ENCODE peak calls at places on chromosomes 2 and 18, in seven cellular contexts. One of them, this sample, is unnamed. For H3K4me1, the result is how much of the 10 kb centered on the place peaks cover.

GRCh38 chr18:53153281-53153680 is 813.3 kb downstream of the DCC start:
- DNase-seq in lower lobe of right lung: no peak
- DNase-seq in IMR-90: no peak
- DNase-seq in prostate gland: no peak
- DNase-seq in psoas muscle: no peak
- DNase-seq in stomach: no peak
- DNase-seq in HepG2: peak
- DNase-seq in this sample: peak

GRCh38 chr2:238643400-238643907 is 204.4 kb upstream of the TWIST2 start:
- DNase-seq in lower lobe of right lung: no peak
- DNase-seq in IMR-90: no peak
- DNase-seq in prostate gland: no peak
- DNase-seq in psoas muscle: no peak
- DNase-seq in stomach: no peak
- DNase-seq in HepG2: no peak
- DNase-seq in this sample: no peak

GRCh38 chr2:181805228-181806038 is 86.1 kb upstream of the ITPRID2 start:
- DNase-seq in lower lobe of right lung: no peak
- DNase-seq in IMR-90: peak
- DNase-seq in prostate gland: no peak
- DNase-seq in psoas muscle: no peak
- DNase-seq in stomach: no peak
- DNase-seq in HepG2: no peak
- DNase-seq in this sample: no peak

GRCh38 chr2:103153580-103153979 is 391.7 kb downstream of the TMEM182 start:
- DNase-seq in lower lobe of right lung: no peak
- DNase-seq in IMR-90: no peak
- DNase-seq in prostate gland: no peak
- DNase-seq in psoas muscle: no peak
- DNase-seq in stomach: no peak
- DNase-seq in HepG2: no peak
- DNase-seq in this sample: no peak

GRCh38 chr18:54829856-54830255 is 1.6 kb downstream of the RAB27B start:
- DNase-seq in lower lobe of right lung: no peak
- DNase-seq in IMR-90: no peak
- DNase-seq in prostate gland: peak
- DNase-seq in psoas muscle: no peak
- DNase-seq in stomach: no peak
- DNase-seq in HepG2: no peak
- DNase-seq in this sample: no peak

GRCh38 chr2:166494140-166494544 is at the start of gene SCN7A:
- DNase-seq in lower lobe of right lung: peak
- DNase-seq in IMR-90: peak
- DNase-seq in prostate gland: peak
- DNase-seq in psoas muscle: peak
- DNase-seq in stomach: no peak
- DNase-seq in HepG2: no peak
- DNase-seq in this sample: peak

GRCh38 chr2:151439127-151439526 is 29.4 kb downstream of the RIF1 start:
- DNase-seq in lower lobe of right lung: no peak
- DNase-seq in IMR-90: no peak
- DNase-seq in prostate gland: no peak
- DNase-seq in psoas muscle: no peak
- DNase-seq in stomach: no peak
- DNase-seq in HepG2: no peak
- DNase-seq in this sample: no peak

GRCh38 chr2:102112692-102113665 is 29.6 kb upstream of the IL1R1 start:
- DNase-seq in lower lobe of right lung: no peak
- DNase-seq in IMR-90: peak
- DNase-seq in prostate gland: no peak
- DNase-seq in psoas muscle: no peak
- DNase-seq in stomach: no peak
- DNase-seq in HepG2: no peak
- DNase-seq in this sample: no peak

GRCh38 chr2:192029089-192029488 is 165.6 kb downstream of the TMEFF2 start:
- DNase-seq in lower lobe of right lung: no peak
- DNase-seq in IMR-90: peak
- DNase-seq in prostate gland: no peak
- DNase-seq in psoas muscle: no peak
- DNase-seq in stomach: no peak
- DNase-seq in HepG2: no peak
- DNase-seq in this sample: peak

GRCh38 chr2:235347691-235348090 is 146.2 kb upstream of the AGAP1 start:
- DNase-seq in lower lobe of right lung: no peak
- DNase-seq in IMR-90: peak
- DNase-seq in prostate gland: no peak
- DNase-seq in psoas muscle: no peak
- DNase-seq in stomach: no peak
- DNase-seq in HepG2: no peak
- DNase-seq in this sample: peak

GRCh38 chr2:235909371-235909770 is 258.8 kb downstream of the GBX2 start:
- DNase-seq in lower lobe of right lung: no peak
- DNase-seq in IMR-90: no peak
- DNase-seq in prostate gland: no peak
- DNase-seq in psoas muscle: no peak
- DNase-seq in stomach: no peak
- DNase-seq in HepG2: no peak
- DNase-seq in this sample: no peak

GRCh38 chr18:11533942-11534496 is 75.4 kb upstream of the SLC35G4 start:
- DNase-seq in lower lobe of right lung: no peak
- DNase-seq in IMR-90: no peak
- DNase-seq in prostate gland: no peak
- DNase-seq in psoas muscle: no peak
- DNase-seq in stomach: no peak
- DNase-seq in HepG2: peak
- DNase-seq in this sample: no peak

GRCh38 chr2:70412294-70413075 is 110.6 kb upstream of the FAM136A start:
- DNase-seq in lower lobe of right lung: no peak
- DNase-seq in IMR-90: peak
- DNase-seq in prostate gland: no peak
- DNase-seq in psoas muscle: no peak
- DNase-seq in stomach: no peak
- DNase-seq in HepG2: no peak
- DNase-seq in this sample: no peak

GRCh38 chr2:11697103-11697871 is 27.3 kb upstream of the NTSR2 start:
- DNase-seq in lower lobe of right lung: no peak
- DNase-seq in IMR-90: peak
- DNase-seq in prostate gland: no peak
- DNase-seq in psoas muscle: peak
- DNase-seq in stomach: no peak
- DNase-seq in HepG2: no peak
- DNase-seq in this sample: peak

GRCh38 chr2:46351388-46352141 is 54.4 kb downstream of the EPAS1 start:
- DNase-seq in lower lobe of right lung: peak
- DNase-seq in IMR-90: no peak
- DNase-seq in prostate gland: no peak
- DNase-seq in psoas muscle: no peak
- DNase-seq in stomach: peak
- DNase-seq in HepG2: no peak
- DNase-seq in this sample: no peak

GRCh38 chr2:96806468-96807126 is 9.5 kb upstream of the CNNM3 start:
- DNase-seq in lower lobe of right lung: no peak
- DNase-seq in IMR-90: peak
- DNase-seq in prostate gland: no peak
- DNase-seq in psoas muscle: no peak
- DNase-seq in stomach: no peak
- DNase-seq in HepG2: peak
- DNase-seq in this sample: no peak

GRCh38 chr2:88187038-88187676 is 17.0 kb downstream of the THNSL2 start:
- DNase-seq in lower lobe of right lung: no peak
- DNase-seq in IMR-90: peak
- DNase-seq in prostate gland: peak
- DNase-seq in psoas muscle: peak
- DNase-seq in stomach: peak
- DNase-seq in HepG2: peak
- DNase-seq in this sample: peak

GRCh38 chr2:96962567-96963203 is 23.7 kb downstream of the FAM178B start:
- DNase-seq in lower lobe of right lung: no peak
- DNase-seq in IMR-90: no peak
- DNase-seq in prostate gland: no peak
- DNase-seq in psoas muscle: peak
- DNase-seq in stomach: no peak
- DNase-seq in HepG2: no peak
- DNase-seq in this sample: no peak

GRCh38 chr2:184743096-184743495 is 144.8 kb downstream of the ZNF804A start:
- DNase-seq in lower lobe of right lung: no peak
- DNase-seq in IMR-90: peak
- DNase-seq in prostate gland: no peak
- DNase-seq in psoas muscle: no peak
- DNase-seq in stomach: no peak
- DNase-seq in HepG2: no peak
- DNase-seq in this sample: no peak
- H3K4me1 ChIP-seq in lower lobe of right lung: under half
- H3K4me1 ChIP-seq in IMR-90: under half
- H3K4me1 ChIP-seq in prostate gland: under half
- H3K4me1 ChIP-seq in psoas muscle: under half
- H3K4me1 ChIP-seq in stomach: under half
- H3K4me1 ChIP-seq in HepG2: under half
- H3K4me1 ChIP-seq in this sample: under half

GRCh38 chr2:31983762-31984467 is 26.9 kb downstream of the MEMO1 start:
- DNase-seq in lower lobe of right lung: no peak
- DNase-seq in IMR-90: peak
- DNase-seq in prostate gland: no peak
- DNase-seq in psoas muscle: no peak
- DNase-seq in stomach: no peak
- DNase-seq in HepG2: no peak
- DNase-seq in this sample: no peak

GRCh38 chr2:31978998-31979397 is 31.8 kb downstream of the MEMO1 start:
- DNase-seq in lower lobe of right lung: no peak
- DNase-seq in IMR-90: no peak
- DNase-seq in prostate gland: no peak
- DNase-seq in psoas muscle: no peak
- DNase-seq in stomach: no peak
- DNase-seq in HepG2: no peak
- DNase-seq in this sample: no peak

GRCh38 chr2:31978436-31978835 is 32.4 kb downstream of the MEMO1 start:
- DNase-seq in lower lobe of right lung: no peak
- DNase-seq in IMR-90: no peak
- DNase-seq in prostate gland: no peak
- DNase-seq in psoas muscle: no peak
- DNase-seq in stomach: no peak
- DNase-seq in HepG2: no peak
- DNase-seq in this sample: no peak

GRCh38 chr2:31979966-31980365 is 30.8 kb downstream of the MEMO1 start:
- DNase-seq in lower lobe of right lung: no peak
- DNase-seq in IMR-90: no peak
- DNase-seq in prostate gland: no peak
- DNase-seq in psoas muscle: no peak
- DNase-seq in stomach: no peak
- DNase-seq in HepG2: no peak
- DNase-seq in this sample: no peak

GRCh38 chr2:31980674-31981356 is 30.0 kb downstream of the MEMO1 start:
- DNase-seq in lower lobe of right lung: no peak
- DNase-seq in IMR-90: peak
- DNase-seq in prostate gland: no peak
- DNase-seq in psoas muscle: no peak
- DNase-seq in stomach: no peak
- DNase-seq in HepG2: peak
- DNase-seq in this sample: peak
- TF ChIP-seq CTCF in lower lobe of right lung: no peak
- TF ChIP-seq CTCF in IMR-90: no peak
- TF ChIP-seq CTCF in prostate gland: no peak
- TF ChIP-seq CTCF in psoas muscle: no peak
- TF ChIP-seq CTCF in stomach: no peak
- TF ChIP-seq CTCF in HepG2: no peak
- TF ChIP-seq CTCF in this sample: no peak

GRCh38 chr2:201071305-201072200 is at the start of the genes HYCC2 and NDUFB3:
- DNase-seq in lower lobe of right lung: peak
- DNase-seq in IMR-90: peak
- DNase-seq in prostate gland: peak
- DNase-seq in psoas muscle: peak
- DNase-seq in stomach: peak
- DNase-seq in HepG2: peak
- DNase-seq in this sample: peak
- H3K4me1 ChIP-seq in lower lobe of right lung: under half
- H3K4me1 ChIP-seq in IMR-90: under half
- H3K4me1 ChIP-seq in prostate gland: under half
- H3K4me1 ChIP-seq in psoas muscle: half or more
- H3K4me1 ChIP-seq in stomach: half or more
- H3K4me1 ChIP-seq in HepG2: under half
- H3K4me1 ChIP-seq in this sample: under half

DNA sequence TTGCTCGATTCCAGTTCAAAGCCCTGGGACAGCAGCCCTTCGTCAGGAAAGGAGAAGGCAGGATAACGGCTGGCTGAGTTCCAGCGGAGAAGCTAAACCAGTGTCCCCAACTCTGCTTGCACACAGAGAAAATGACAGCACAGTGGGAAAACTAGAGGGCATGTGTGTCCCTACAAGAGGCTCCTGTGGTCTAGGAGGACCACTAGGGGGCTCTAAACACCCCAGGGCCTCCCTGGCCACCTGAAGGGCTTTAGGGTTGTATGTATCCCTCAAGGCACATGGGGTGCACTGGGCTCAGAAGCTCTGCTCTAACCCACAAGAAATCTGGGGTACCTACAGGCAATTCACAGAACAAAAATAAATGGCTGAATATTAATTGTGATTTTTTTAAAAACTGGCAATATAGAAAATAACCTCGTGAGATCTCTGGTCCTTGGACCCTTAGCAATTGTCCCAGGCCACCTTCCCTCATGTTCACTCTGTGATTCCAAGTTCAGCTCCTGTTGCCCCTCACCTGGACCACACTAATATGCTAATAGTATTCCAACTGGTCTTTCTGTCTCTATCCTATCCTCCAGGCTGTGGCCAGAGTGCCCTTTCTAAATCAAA is 17.5 kb downstream of the STAT1 start:
- DNase-seq in lower lobe of right lung: peak
- DNase-seq in IMR-90: peak
- DNase-seq in prostate gland: no peak
- DNase-seq in psoas muscle: no peak
- DNase-seq in stomach: no peak
- DNase-seq in HepG2: peak
- DNase-seq in this sample: peak
- TF ChIP-seq CTCF in lower lobe of right lung: peak
- TF ChIP-seq CTCF in IMR-90: peak
- TF ChIP-seq CTCF in prostate gland: no peak
- TF ChIP-seq CTCF in psoas muscle: peak
- TF ChIP-seq CTCF in stomach: peak
- TF ChIP-seq CTCF in HepG2: peak
- TF ChIP-seq CTCF in this sample: peak

GRCh38 chr2:189144700-189145211 is 34.8 kb downstream of the COL5A2 start:
- DNase-seq in lower lobe of right lung: no peak
- DNase-seq in IMR-90: peak
- DNase-seq in prostate gland: no peak
- DNase-seq in psoas muscle: no peak
- DNase-seq in stomach: no peak
- DNase-seq in HepG2: no peak
- DNase-seq in this sample: no peak
- H3K4me1 ChIP-seq in lower lobe of right lung: under half
- H3K4me1 ChIP-seq in IMR-90: under half
- H3K4me1 ChIP-seq in prostate gland: under half
- H3K4me1 ChIP-seq in psoas muscle: under half
- H3K4me1 ChIP-seq in stomach: under half
- H3K4me1 ChIP-seq in HepG2: under half
- H3K4me1 ChIP-seq in this sample: under half

GRCh38 chr2:25320077-25320476 is 21.6 kb downstream of the DNMT3A start:
- DNase-seq in lower lobe of right lung: no peak
- DNase-seq in IMR-90: no peak
- DNase-seq in prostate gland: no peak
- DNase-seq in psoas muscle: no peak
- DNase-seq in stomach: no peak
- DNase-seq in HepG2: no peak
- DNase-seq in this sample: no peak
- TF ChIP-seq CTCF in lower lobe of right lung: no peak
- TF ChIP-seq CTCF in IMR-90: no peak
- TF ChIP-seq CTCF in prostate gland: no peak
- TF ChIP-seq CTCF in psoas muscle: no peak
- TF ChIP-seq CTCF in stomach: no peak
- TF ChIP-seq CTCF in HepG2: no peak
- TF ChIP-seq CTCF in this sample: no peak

This sample was measured in cardiac muscle cell.